ENCODE peak calls at places on chromosomes 4 and X, in five cellular contexts. One of them, this sample, is unnamed.
A peak's percentile ranks its signal among the peaks of the same experiment; 100 is the strongest.

GRCh38 chrX:130295519-130296314 is 27.0 kb upstream of the ZNF280C start:
- DNase-seq in IMR-90: peak; percentile 1
- DNase-seq in H1: no peak
- DNase-seq in A549: no peak
- DNase-seq in K562: no peak
- DNase-seq in this sample: no peak

GRCh38 chr4:173626277-173626676 is 96.2 kb upstream of the HAND2 start:
- DNase-seq in IMR-90: no peak
- DNase-seq in H1: no peak
- DNase-seq in A549: no peak
- DNase-seq in K562: no peak
- DNase-seq in this sample: no peak

GRCh38 chr4:118920247-118920646 is 31.6 kb downstream of the SYNPO2 start:
- DNase-seq in IMR-90: peak; percentile 71
- DNase-seq in H1: no peak
- DNase-seq in A549: no peak
- DNase-seq in K562: no peak
- DNase-seq in this sample: no peak

GRCh38 chr4:72899621-72900020 is 169.9 kb downstream of the COX18 start:
- DNase-seq in IMR-90: no peak
- DNase-seq in H1: no peak
- DNase-seq in A549: no peak
- DNase-seq in K562: no peak
- DNase-seq in this sample: no peak

GRCh38 chr4:1792832-1793495 is at the start of gene FGFR3:
- DNase-seq in IMR-90: no peak
- DNase-seq in H1: peak; percentile 47
- DNase-seq in A549: no peak
- DNase-seq in K562: peak; percentile 82
- DNase-seq in this sample: peak; percentile 48

GRCh38 chrX:19554786-19555185 is 39.5 kb upstream of the MAP3K15 start:
- DNase-seq in IMR-90: peak; percentile 83
- DNase-seq in H1: no peak
- DNase-seq in A549: no peak
- DNase-seq in K562: no peak
- DNase-seq in this sample: no peak

GRCh38 chrX:46957299-46957698 is 45.1 kb downstream of the JADE3 start:
- DNase-seq in IMR-90: no peak
- DNase-seq in H1: no peak
- DNase-seq in A549: peak; percentile 5
- DNase-seq in K562: peak; percentile 6
- DNase-seq in this sample: no peak

GRCh38 chr4:30350288-30350687 is 369.9 kb upstream of the PCDH7 start:
- DNase-seq in IMR-90: no peak
- DNase-seq in H1: no peak
- DNase-seq in A549: no peak
- DNase-seq in K562: no peak
- DNase-seq in this sample: no peak

GRCh38 chrX:71618303-71618721 is at the start of gene CXCR3:
- DNase-seq in IMR-90: no peak
- DNase-seq in H1: no peak
- DNase-seq in A549: no peak
- DNase-seq in K562: no peak
- DNase-seq in this sample: no peak

GRCh38 chr4:144820115-144820514 is 174.2 kb downstream of the HHIP start:
- DNase-seq in IMR-90: peak; percentile 11
- DNase-seq in H1: no peak
- DNase-seq in A549: no peak
- DNase-seq in K562: no peak
- DNase-seq in this sample: no peak

GRCh38 chr4:147777456-147778091 is 45.7 kb downstream of the ARHGAP10 start:
- DNase-seq in IMR-90: peak; percentile 34
- DNase-seq in H1: no peak
- DNase-seq in A549: peak; percentile 42
- DNase-seq in K562: no peak
- DNase-seq in this sample: no peak

GRCh38 chrX:69556094-69557011 is 52.2 kb downstream of the NALF2 start:
- DNase-seq in IMR-90: no peak
- DNase-seq in H1: peak; percentile 73
- DNase-seq in A549: peak; percentile 16
- DNase-seq in K562: peak; percentile 46
- DNase-seq in this sample: peak; percentile 99

GRCh38 chr4:18934197-18934596 is 912.6 kb upstream of the LCORL start:
- DNase-seq in IMR-90: no peak
- DNase-seq in H1: no peak
- DNase-seq in A549: no peak
- DNase-seq in K562: no peak
- DNase-seq in this sample: no peak

GRCh38 chr4:18937746-18938145 is 916.2 kb upstream of the LCORL start:
- DNase-seq in IMR-90: no peak
- DNase-seq in H1: no peak
- DNase-seq in A549: no peak
- DNase-seq in K562: no peak
- DNase-seq in this sample: no peak

GRCh38 chr4:18937080-18937479 is 915.5 kb upstream of the LCORL start:
- DNase-seq in IMR-90: no peak
- DNase-seq in H1: no peak
- DNase-seq in A549: no peak
- DNase-seq in K562: no peak
- DNase-seq in this sample: no peak

GRCh38 chr4:18938343-18939109 is 917.0 kb upstream of the LCORL start:
- DNase-seq in IMR-90: no peak
- DNase-seq in H1: no peak
- DNase-seq in A549: no peak
- DNase-seq in K562: no peak
- DNase-seq in this sample: no peak

GRCh38 chr4:18935956-18936355 is 914.4 kb upstream of the LCORL start:
- DNase-seq in IMR-90: no peak
- DNase-seq in H1: no peak
- DNase-seq in A549: no peak
- DNase-seq in K562: no peak
- DNase-seq in this sample: no peak
- TF ChIP-seq MAFK in IMR-90: no peak
- TF ChIP-seq MAFK in H1: no peak
- TF ChIP-seq MAFK in A549: no peak
- TF ChIP-seq MAFK in K562: no peak
- TF ChIP-seq MAFK in this sample: no peak

GRCh38 chr4:155241225-155241624 is 32.8 kb downstream of the NPY2R start:
- DNase-seq in IMR-90: no peak
- DNase-seq in H1: no peak
- DNase-seq in A549: no peak
- DNase-seq in K562: no peak
- DNase-seq in this sample: no peak
- TF ChIP-seq MAFK in IMR-90: peak; percentile 92
- TF ChIP-seq MAFK in H1: peak; percentile 52
- TF ChIP-seq MAFK in A549: peak; percentile 74
- TF ChIP-seq MAFK in K562: peak; percentile 63
- TF ChIP-seq MAFK in this sample: peak; percentile 93

GRCh38 chr4:7213802-7214201 is 21.5 kb downstream of the SORCS2 start:
- DNase-seq in IMR-90: no peak
- DNase-seq in H1: no peak
- DNase-seq in A549: no peak
- DNase-seq in K562: no peak
- DNase-seq in this sample: no peak
- TF ChIP-seq MAFK in IMR-90: no peak
- TF ChIP-seq MAFK in H1: no peak
- TF ChIP-seq MAFK in A549: no peak
- TF ChIP-seq MAFK in K562: no peak
- TF ChIP-seq MAFK in this sample: no peak

DNA sequence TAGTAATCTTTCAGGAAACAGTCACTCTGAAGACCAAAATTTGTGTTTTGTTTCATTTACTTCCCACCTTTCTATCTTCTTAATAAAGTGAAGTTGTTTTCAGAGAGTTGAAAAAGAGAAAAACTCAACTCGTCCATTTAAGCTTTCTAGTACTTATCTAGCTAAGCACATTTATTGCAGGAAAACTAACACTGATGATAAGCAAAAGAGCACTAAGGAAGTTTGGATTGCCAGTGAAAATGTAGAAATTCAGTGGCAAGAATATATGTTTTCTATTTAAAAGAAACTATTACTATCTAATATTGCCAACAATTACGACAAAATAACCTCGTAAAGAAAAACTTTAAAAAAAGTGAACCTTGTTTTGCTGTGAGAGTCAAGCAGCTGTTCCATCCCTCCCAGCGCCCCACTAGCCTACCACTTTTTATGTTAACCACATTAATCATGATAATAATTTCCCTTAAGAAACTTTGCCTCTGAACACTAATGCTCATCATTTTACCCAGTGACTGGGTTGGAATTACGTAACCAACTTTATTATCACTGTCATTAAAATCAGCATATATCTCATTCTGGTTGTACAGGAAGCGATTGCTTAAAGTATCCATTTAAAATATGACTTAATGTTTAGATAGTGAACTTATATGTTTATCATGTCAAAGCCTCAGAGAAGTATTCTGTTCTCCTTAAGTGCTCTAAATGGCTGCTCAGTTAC is 24.8 kb downstream of the SPRY1 start:
- DNase-seq in IMR-90: peak; percentile 74
- DNase-seq in H1: no peak
- DNase-seq in A549: no peak
- DNase-seq in K562: no peak
- DNase-seq in this sample: no peak
- TF ChIP-seq MAFK in IMR-90: no peak
- TF ChIP-seq MAFK in H1: no peak
- TF ChIP-seq MAFK in A549: no peak
- TF ChIP-seq MAFK in K562: no peak
- TF ChIP-seq MAFK in this sample: no peak